ENCODE peak calls at places on chromosomes 16 and 17, in seven cellular contexts. M, F, J, V, B, I and Q are unnamed samples.

GRCh38 chr16:9138021-9138680 is 46.7 kb downstream of the HAPSTR1 start:
- DNase-seq in M (no peak), F (no peak), J (peak), V (no peak), B (no peak), I (no peak), Q (no peak)

GRCh38 chr17:2253768-2254406 is 49.7 kb downstream of the SMG6 start:
- DNase-seq in M (peak), F (no peak), J (no peak), V (no peak), B (no peak), I (no peak), Q (no peak)

GRCh38 chr17:7854851-7855642 is at the start of gene TMEM88:
- DNase-seq in M (no peak), F (no peak), J (no peak), V (no peak), B (no peak), I (peak), Q (peak)

GRCh38 chr16:75486014-75486404 is 9.2 kb downstream of the CHST6 start:
- DNase-seq in M (no peak), F (peak), J (no peak), V (no peak), B (no peak), I (no peak), Q (no peak)

GRCh38 chr17:77822302-77823030 is 136.0 kb upstream of the TNRC6C start:
- DNase-seq in M (peak), F (no peak), J (no peak), V (no peak), B (peak), I (no peak), Q (no peak)

GRCh38 chr17:30344283-30345088 is 10.6 kb upstream of the TMIGD1 start:
- DNase-seq in M (no peak), F (peak), J (peak), V (no peak), B (peak), I (peak), Q (no peak)

GRCh38 chr16:62033065-62033464 is 3.2 kb downstream of the CDH8 start:
- DNase-seq in M (no peak), F (no peak), J (no peak), V (no peak), B (no peak), I (no peak), Q (no peak)

GRCh38 chr17:82356028-82356427 is 3.0 kb upstream of the TEX19 start:
- DNase-seq in M (no peak), F (peak), J (no peak), V (no peak), B (no peak), I (no peak), Q (no peak)

GRCh38 chr16:14302031-14302398 is 230.9 kb downstream of the MRTFB start:
- DNase-seq in M (peak), F (no peak), J (no peak), V (no peak), B (peak), I (peak), Q (no peak)

GRCh38 chr17:74892013-74892841 is 1.2 kb downstream of the FADS6 start:
- DNase-seq in M (no peak), F (no peak), J (no peak), V (no peak), B (no peak), I (no peak), Q (no peak)

GRCh38 chr16:84726670-84727467 is 27.1 kb downstream of the USP10 start:
- DNase-seq in M (no peak), F (no peak), J (no peak), V (no peak), B (no peak), I (no peak), Q (no peak)

GRCh38 chr17:65797809-65798208 is 236.4 kb upstream of the AXIN2 start:
- DNase-seq in M (no peak), F (no peak), J (no peak), V (no peak), B (no peak), I (no peak), Q (no peak)

GRCh38 chr16:49698931-49699715 is 156.8 kb downstream of the ZNF423 start:
- DNase-seq in M (peak), F (no peak), J (no peak), V (no peak), B (peak), I (no peak), Q (no peak)

GRCh38 chr17:3469529-3469928 is 2.1 kb downstream of the SPATA22 start:
- DNase-seq in M (no peak), F (no peak), J (no peak), V (no peak), B (no peak), I (no peak), Q (no peak)

GRCh38 chr17:74532115-74532514 is 840 bp upstream of the CD300LB start:
- DNase-seq in M (peak), F (no peak), J (peak), V (no peak), B (no peak), I (peak), Q (peak)

GRCh38 chr16:77692612-77693011 is 29.7 kb upstream of the NUDT7 start:
- DNase-seq in M (no peak), F (no peak), J (no peak), V (no peak), B (no peak), I (no peak), Q (no peak)

GRCh38 chr16:4880006-4880580 is 32.8 kb downstream of the UBN1 start:
- DNase-seq in M (no peak), F (no peak), J (no peak), V (no peak), B (no peak), I (no peak), Q (no peak)

GRCh38 chr16:4884209-4884608 is 36.9 kb downstream of the UBN1 start:
- DNase-seq in M (no peak), F (no peak), J (no peak), V (no peak), B (no peak), I (no peak), Q (no peak)

GRCh38 chr16:4883501-4883900 is 36.2 kb downstream of the UBN1 start:
- DNase-seq in M (no peak), F (no peak), J (no peak), V (no peak), B (no peak), I (no peak), Q (no peak)

GRCh38 chr16:4882633-4883285 is 35.5 kb downstream of the UBN1 start:
- DNase-seq in M (no peak), F (peak), J (no peak), V (no peak), B (peak), I (peak), Q (no peak)

DNA sequence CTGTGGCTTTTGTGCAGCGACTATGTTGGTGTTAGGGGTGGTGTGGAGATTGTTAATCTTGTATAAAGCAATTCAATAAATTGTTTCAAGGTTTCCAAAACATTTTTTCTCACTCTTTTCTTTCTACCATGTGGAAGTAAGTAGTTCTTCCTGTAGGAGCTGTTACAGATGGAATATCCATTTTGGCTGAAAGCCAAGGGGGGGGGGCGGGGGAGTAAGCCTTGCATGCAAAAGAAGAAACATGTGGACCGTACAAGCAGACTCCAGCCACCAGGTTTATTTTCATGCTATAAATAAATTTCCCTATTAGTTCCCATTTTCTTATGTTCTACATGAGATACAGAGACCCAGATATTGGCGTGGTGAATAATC is 35.0 kb downstream of the UBN1 start:
- DNase-seq in M (no peak), F (no peak), J (no peak), V (no peak), B (peak), I (no peak), Q (no peak)
- TF ChIP-seq CTCF in M (no peak), F (no peak), J (no peak), V (no peak), B (no peak), I (no peak), Q (no peak)

GRCh38 chr16:27511657-27512056 is 38.1 kb downstream of the GTF3C1 start:
- DNase-seq in M (no peak), F (no peak), J (peak), V (no peak), B (peak), I (no peak), Q (no peak)
- TF ChIP-seq CTCF in M (no peak), F (no peak), J (no peak), V (no peak), B (no peak), I (no peak), Q (no peak)

GRCh38 chr16:1771864-1772361 is 570 bp upstream of the NME3 start:
- DNase-seq in M (no peak), F (no peak), J (no peak), V (no peak), B (no peak), I (no peak), Q (no peak)

GRCh38 chr16:1772908-1773702 is at the start of gene MRPS34:
- DNase-seq in M (peak), F (peak), J (peak), V (no peak), B (peak), I (peak), Q (peak)

GRCh38 chr16:1771072-1771863 is at the start of gene NME3:
- DNase-seq in M (peak), F (peak), J (peak), V (no peak), B (peak), I (peak), Q (peak)

GRCh38 chr16:1773703-1774455 is 945 bp upstream of the MRPS34 start:
- DNase-seq in M (no peak), F (no peak), J (no peak), V (no peak), B (peak), I (peak), Q (no peak)

GRCh38 chr16:1772362-1772907 is at the start of gene EME2:
- DNase-seq in M (no peak), F (no peak), J (no peak), V (no peak), B (no peak), I (peak), Q (no peak)
- TF ChIP-seq CTCF in M (no peak), F (no peak), J (no peak), V (no peak), B (no peak), I (no peak), Q (no peak)

DNA sequence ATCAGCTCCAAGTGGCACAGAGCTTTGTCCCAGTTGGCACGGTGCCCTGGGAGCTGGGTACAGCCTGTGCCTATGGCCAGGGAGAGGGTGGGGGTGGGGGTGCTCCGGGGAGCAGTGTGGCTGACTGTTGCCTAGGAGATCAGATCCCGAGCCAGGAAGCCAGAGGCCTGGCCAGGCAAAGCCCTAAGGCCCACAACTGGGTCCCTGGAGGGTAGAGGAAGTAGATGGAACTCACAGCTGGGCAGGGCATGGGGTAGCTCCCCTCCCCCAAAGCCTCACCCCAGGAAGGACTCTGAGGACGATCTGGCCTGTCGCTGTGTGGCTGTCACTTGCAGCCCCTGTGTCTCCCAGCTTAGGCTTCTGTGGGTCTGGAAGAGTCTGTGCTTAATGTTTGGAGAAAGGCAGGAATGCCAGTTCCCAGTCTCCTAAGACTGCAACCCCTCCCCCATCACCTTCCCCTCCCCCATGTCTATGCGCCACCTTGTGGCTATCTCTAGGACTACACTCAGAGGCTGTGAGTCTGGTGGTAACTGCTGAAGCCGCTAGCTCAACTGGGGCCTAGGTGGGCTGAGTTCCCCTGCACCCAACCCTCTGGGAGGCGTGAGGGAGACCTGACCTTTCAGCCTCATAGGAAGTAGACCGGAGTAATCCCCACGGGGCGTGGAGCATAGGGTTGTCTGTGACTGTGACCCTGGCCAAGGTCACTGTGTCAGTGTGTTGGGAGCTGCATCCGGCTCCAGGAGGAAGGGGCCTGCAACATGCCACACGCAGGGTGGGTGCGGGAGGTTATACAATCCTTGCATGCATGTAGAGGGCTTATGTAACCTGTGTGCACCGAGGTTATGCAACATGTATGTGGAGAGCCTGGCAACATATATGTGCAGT is 12.7 kb downstream of the THRA start:
- DNase-seq in M (peak), F (peak), J (peak), V (no peak), B (peak), I (peak), Q (peak)
- TF ChIP-seq CTCF in M (peak), F (peak), J (peak), V (peak), B (peak), I (peak), Q (peak)

GRCh38 chr17:11882716-11883115 is 114.6 kb downstream of the ZNF18 start:
- DNase-seq in M (no peak), F (no peak), J (no peak), V (no peak), B (no peak), I (no peak), Q (no peak)

GRCh38 chr17:11874756-11875155 is 122.5 kb downstream of the ZNF18 start:
- DNase-seq in M (no peak), F (no peak), J (no peak), V (no peak), B (no peak), I (no peak), Q (no peak)

GRCh38 chr17:11885051-11885450 is 112.2 kb downstream of the ZNF18 start:
- DNase-seq in M (no peak), F (peak), J (no peak), V (no peak), B (no peak), I (no peak), Q (no peak)

DNA sequence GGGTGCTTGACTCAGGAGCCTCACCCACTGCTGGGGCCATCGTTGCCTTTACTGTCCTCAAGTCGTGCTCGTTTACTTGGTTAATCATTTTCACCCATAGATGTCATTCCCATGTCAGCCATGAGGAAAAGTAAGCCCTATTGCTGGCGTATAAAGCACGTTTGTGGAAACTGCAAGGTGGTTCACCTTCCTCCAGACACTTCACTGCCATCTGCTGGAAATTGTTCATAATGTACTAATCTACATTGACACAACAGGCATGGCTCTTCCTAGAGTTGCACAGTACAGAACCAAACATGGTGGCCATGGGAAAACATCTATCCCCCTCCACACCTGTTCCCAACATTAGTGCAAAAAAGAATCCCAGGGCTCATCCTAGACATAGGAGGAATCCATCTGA is 116.6 kb downstream of the ZNF18 start:
- DNase-seq in M (no peak), F (peak), J (no peak), V (no peak), B (no peak), I (no peak), Q (no peak)
- TF ChIP-seq CTCF in M (no peak), F (no peak), J (peak), V (no peak), B (no peak), I (peak), Q (no peak)

GRCh38 chr17:9577402-9577709 is 914 bp downstream of the CFAP52 start:
- DNase-seq in M (no peak), F (no peak), J (no peak), V (no peak), B (no peak), I (no peak), Q (no peak)
- TF ChIP-seq CTCF in M (no peak), F (no peak), J (no peak), V (no peak), B (no peak), I (no peak), Q (peak)